ENCODE peak calls at places on chromosomes 5 and 9, in four cellular contexts. One of them, this sample, is unnamed.

GRCh38 chr5:177592010-177592834 is at the start of gene TMED9:
- DNase-seq in foreskin fibroblast: peak
- DNase-seq in kidney glomerular epithelial cell: peak
- DNase-seq in dorsolateral prefrontal cortex: peak
- DNase-seq in this sample: peak

GRCh38 chr9:121748727-121749546 is 97.5 kb downstream of the DAB2IP start:
- DNase-seq in foreskin fibroblast: peak
- DNase-seq in kidney glomerular epithelial cell: no peak
- DNase-seq in dorsolateral prefrontal cortex: no peak
- DNase-seq in this sample: no peak

GRCh38 chr5:10451137-10451824 is 9.6 kb downstream of the ROPN1L start:
- DNase-seq in foreskin fibroblast: peak
- DNase-seq in kidney glomerular epithelial cell: no peak
- DNase-seq in dorsolateral prefrontal cortex: no peak
- DNase-seq in this sample: no peak

GRCh38 chr5:44002381-44002901 is 386.8 kb downstream of the FGF10 start:
- DNase-seq in foreskin fibroblast: peak
- DNase-seq in kidney glomerular epithelial cell: peak
- DNase-seq in dorsolateral prefrontal cortex: no peak
- DNase-seq in this sample: no peak

GRCh38 chr5:103441523-103441922 is 121.1 kb downstream of the NUDT12 start:
- DNase-seq in foreskin fibroblast: no peak
- DNase-seq in kidney glomerular epithelial cell: no peak
- DNase-seq in dorsolateral prefrontal cortex: no peak
- DNase-seq in this sample: no peak

GRCh38 chr5:107673368-107674136 is 2.8 kb upstream of the EFNA5 start:
- DNase-seq in foreskin fibroblast: peak
- DNase-seq in kidney glomerular epithelial cell: peak
- DNase-seq in dorsolateral prefrontal cortex: peak
- DNase-seq in this sample: peak

GRCh38 chr5:36392818-36393217 is 91.1 kb upstream of the RANBP3L start:
- DNase-seq in foreskin fibroblast: peak
- DNase-seq in kidney glomerular epithelial cell: no peak
- DNase-seq in dorsolateral prefrontal cortex: no peak
- DNase-seq in this sample: no peak

GRCh38 chr5:113757508-113757907 is 244.0 kb downstream of the YTHDC2 start:
- DNase-seq in foreskin fibroblast: no peak
- DNase-seq in kidney glomerular epithelial cell: no peak
- DNase-seq in dorsolateral prefrontal cortex: no peak
- DNase-seq in this sample: no peak

GRCh38 chr9:137430723-137431415 is 7.7 kb downstream of the NOXA1 start:
- DNase-seq in foreskin fibroblast: no peak
- DNase-seq in kidney glomerular epithelial cell: no peak
- DNase-seq in dorsolateral prefrontal cortex: no peak
- DNase-seq in this sample: no peak

GRCh38 chr5:31095796-31096195 is 97.7 kb upstream of the CDH6 start:
- DNase-seq in foreskin fibroblast: no peak
- DNase-seq in kidney glomerular epithelial cell: no peak
- DNase-seq in dorsolateral prefrontal cortex: no peak
- DNase-seq in this sample: no peak

GRCh38 chr9:131707677-131708612 is 31.9 kb downstream of the RAPGEF1 start:
- DNase-seq in foreskin fibroblast: peak
- DNase-seq in kidney glomerular epithelial cell: peak
- DNase-seq in dorsolateral prefrontal cortex: no peak
- DNase-seq in this sample: no peak

GRCh38 chr5:150618588-150619281 is 21.7 kb upstream of the SYNPO start:
- DNase-seq in foreskin fibroblast: peak
- DNase-seq in kidney glomerular epithelial cell: peak
- DNase-seq in dorsolateral prefrontal cortex: no peak
- DNase-seq in this sample: no peak

GRCh38 chr9:135248111-135248510 is 160.6 kb downstream of the OLFM1 start:
- DNase-seq in foreskin fibroblast: no peak
- DNase-seq in kidney glomerular epithelial cell: no peak
- DNase-seq in dorsolateral prefrontal cortex: no peak
- DNase-seq in this sample: no peak

GRCh38 chr5:143174714-143175398 is 228.6 kb downstream of the NR3C1 start:
- DNase-seq in foreskin fibroblast: no peak
- DNase-seq in kidney glomerular epithelial cell: peak
- DNase-seq in dorsolateral prefrontal cortex: no peak
- DNase-seq in this sample: no peak

GRCh38 chr5:136040746-136041415 is 12.1 kb downstream of the TGFBI start:
- DNase-seq in foreskin fibroblast: peak
- DNase-seq in kidney glomerular epithelial cell: no peak
- DNase-seq in dorsolateral prefrontal cortex: no peak
- DNase-seq in this sample: no peak

GRCh38 chr5:134143431-134143830 is 28.9 kb downstream of the TCF7 start:
- DNase-seq in foreskin fibroblast: no peak
- DNase-seq in kidney glomerular epithelial cell: no peak
- DNase-seq in dorsolateral prefrontal cortex: no peak
- DNase-seq in this sample: no peak

GRCh38 chr9:116686693-116687073 is 422 bp upstream of the TRIM32 start:
- DNase-seq in foreskin fibroblast: peak
- DNase-seq in kidney glomerular epithelial cell: no peak
- DNase-seq in dorsolateral prefrontal cortex: no peak
- DNase-seq in this sample: no peak

GRCh38 chr5:149200355-149200754 is 59.1 kb downstream of the ABLIM3 start:
- DNase-seq in foreskin fibroblast: no peak
- DNase-seq in kidney glomerular epithelial cell: no peak
- DNase-seq in dorsolateral prefrontal cortex: no peak
- DNase-seq in this sample: no peak

GRCh38 chr5:134007581-134008256 is 2.9 kb upstream of the VDAC1 start:
- DNase-seq in foreskin fibroblast: peak
- DNase-seq in kidney glomerular epithelial cell: no peak
- DNase-seq in dorsolateral prefrontal cortex: no peak
- DNase-seq in this sample: no peak

GRCh38 chr9:83459830-83460229 is 78.4 kb downstream of the FRMD3 start:
- DNase-seq in foreskin fibroblast: no peak
- DNase-seq in kidney glomerular epithelial cell: no peak
- DNase-seq in dorsolateral prefrontal cortex: no peak
- DNase-seq in this sample: no peak

GRCh38 chr5:138870611-138871010 is 4.5 kb downstream of the LRRTM2 start:
- DNase-seq in foreskin fibroblast: no peak
- DNase-seq in kidney glomerular epithelial cell: no peak
- DNase-seq in dorsolateral prefrontal cortex: no peak
- DNase-seq in this sample: peak

GRCh38 chr9:38228331-38229122 is 159.5 kb upstream of the SHB start:
- DNase-seq in foreskin fibroblast: no peak
- DNase-seq in kidney glomerular epithelial cell: peak
- DNase-seq in dorsolateral prefrontal cortex: no peak
- DNase-seq in this sample: no peak

GRCh38 chr5:21644032-21644431 is 1209.1 kb downstream of the CDH12 start:
- DNase-seq in foreskin fibroblast: no peak
- DNase-seq in kidney glomerular epithelial cell: no peak
- DNase-seq in dorsolateral prefrontal cortex: no peak
- DNase-seq in this sample: no peak

GRCh38 chr5:4907636-4908035 is 232.5 kb upstream of the ADAMTS16 start:
- DNase-seq in foreskin fibroblast: no peak
- DNase-seq in kidney glomerular epithelial cell: no peak
- DNase-seq in dorsolateral prefrontal cortex: no peak
- DNase-seq in this sample: no peak

GRCh38 chr5:62514510-62515119 is 64.0 kb upstream of the LRRC70 start:
- DNase-seq in foreskin fibroblast: no peak
- DNase-seq in kidney glomerular epithelial cell: no peak
- DNase-seq in dorsolateral prefrontal cortex: no peak
- DNase-seq in this sample: no peak

GRCh38 chr5:102845041-102845440 is 89.9 kb downstream of the PAM start:
- DNase-seq in foreskin fibroblast: no peak
- DNase-seq in kidney glomerular epithelial cell: no peak
- DNase-seq in dorsolateral prefrontal cortex: no peak
- DNase-seq in this sample: no peak

GRCh38 chr5:53983568-53984465 is 326.6 kb downstream of the ARL15 start:
- DNase-seq in foreskin fibroblast: peak
- DNase-seq in kidney glomerular epithelial cell: no peak
- DNase-seq in dorsolateral prefrontal cortex: no peak
- DNase-seq in this sample: no peak

GRCh38 chr5:170141636-170142035 is 35.9 kb downstream of the FOXI1 start:
- DNase-seq in foreskin fibroblast: no peak
- DNase-seq in kidney glomerular epithelial cell: no peak
- DNase-seq in dorsolateral prefrontal cortex: no peak
- DNase-seq in this sample: no peak

GRCh38 chr9:2635922-2636321 is 14.3 kb downstream of the VLDLR start:
- DNase-seq in foreskin fibroblast: no peak
- DNase-seq in kidney glomerular epithelial cell: no peak
- DNase-seq in dorsolateral prefrontal cortex: no peak
- DNase-seq in this sample: no peak

GRCh38 chr5:139749242-139749641 is 46.4 kb upstream of the PSD2 start:
- DNase-seq in foreskin fibroblast: peak
- DNase-seq in kidney glomerular epithelial cell: no peak
- DNase-seq in dorsolateral prefrontal cortex: no peak
- DNase-seq in this sample: no peak

GRCh38 chr9:134071149-134071548 is 3.3 kb upstream of the BRD3 start:
- DNase-seq in foreskin fibroblast: no peak
- DNase-seq in kidney glomerular epithelial cell: no peak
- DNase-seq in dorsolateral prefrontal cortex: no peak
- DNase-seq in this sample: no peak

GRCh38 chr5:151082976-151083651 is 2.3 kb upstream of the TNIP1 start:
- DNase-seq in foreskin fibroblast: no peak
- DNase-seq in kidney glomerular epithelial cell: peak
- DNase-seq in dorsolateral prefrontal cortex: no peak
- DNase-seq in this sample: no peak

GRCh38 chr9:7298123-7298522 is 501.5 kb downstream of the DMAC1 start:
- DNase-seq in foreskin fibroblast: no peak
- DNase-seq in kidney glomerular epithelial cell: no peak
- DNase-seq in dorsolateral prefrontal cortex: no peak
- DNase-seq in this sample: no peak

GRCh38 chr5:15959560-15960164 is 219.9 kb downstream of the MARCHF11 start:
- DNase-seq in foreskin fibroblast: peak
- DNase-seq in kidney glomerular epithelial cell: no peak
- DNase-seq in dorsolateral prefrontal cortex: no peak
- DNase-seq in this sample: no peak

GRCh38 chr5:56961746-56962145 is 9.8 kb upstream of the MIER3 start:
- DNase-seq in foreskin fibroblast: no peak
- DNase-seq in kidney glomerular epithelial cell: no peak
- DNase-seq in dorsolateral prefrontal cortex: no peak
- DNase-seq in this sample: no peak

GRCh38 chr9:13707635-13708410 is 428.3 kb upstream of the MPDZ start:
- DNase-seq in foreskin fibroblast: peak
- DNase-seq in kidney glomerular epithelial cell: no peak
- DNase-seq in dorsolateral prefrontal cortex: no peak
- DNase-seq in this sample: no peak

GRCh38 chr5:33432656-33433055 is 8.1 kb upstream of the TARS1 start:
- DNase-seq in foreskin fibroblast: no peak
- DNase-seq in kidney glomerular epithelial cell: no peak
- DNase-seq in dorsolateral prefrontal cortex: no peak
- DNase-seq in this sample: no peak

GRCh38 chr9:29830815-29831214 is 2257.5 kb upstream of the C9orf72 start:
- DNase-seq in foreskin fibroblast: no peak
- DNase-seq in kidney glomerular epithelial cell: peak
- DNase-seq in dorsolateral prefrontal cortex: peak
- DNase-seq in this sample: no peak

GRCh38 chr5:90201923-90202322 is 207.6 kb downstream of the CETN3 start:
- DNase-seq in foreskin fibroblast: peak
- DNase-seq in kidney glomerular epithelial cell: peak
- DNase-seq in dorsolateral prefrontal cortex: no peak
- DNase-seq in this sample: no peak